ENCODE peak calls at places on chromosome 6, in six cellular contexts. R is uterus, Q is choroid plexus epithelial cell, H is pancreas, W is HepG2, Y is GM13976. C is an unnamed sample.

GRCh38 chr6:168217880-168218537 is 101.6 kb downstream of the DACT2 start:
- DNase-seq in R (no peak), Q (no peak), H (no peak), W (no peak), Y (no peak), C (no peak)

GRCh38 chr6:73325656-73326055 is 28.4 kb downstream of the DPPA5 start:
- DNase-seq in R (no peak), Q (no peak), H (no peak), W (no peak), Y (no peak), C (no peak)

GRCh38 chr6:26474439-26474881 is 16.7 kb downstream of the BTN2A1 start:
- DNase-seq in R (no peak), Q (no peak), H (no peak), W (no peak), Y (no peak), C (no peak)

GRCh38 chr6:136873733-136874132 is 48.4 kb upstream of the SLC35D3 start:
- DNase-seq in R (no peak), Q (peak; percentile 40), H (no peak), W (no peak), Y (no peak), C (no peak)

GRCh38 chr6:3090013-3090412 is 21.7 kb downstream of the RIPK1 start:
- DNase-seq in R (no peak), Q (peak; percentile 33), H (no peak), W (no peak), Y (no peak), C (no peak)

GRCh38 chr6:151689499-151690201 is 117.8 kb upstream of the ESR1 start:
- DNase-seq in R (no peak), Q (no peak), H (no peak), W (no peak), Y (no peak), C (no peak)

GRCh38 chr6:18087396-18088165 is 34.9 kb downstream of the NHLRC1 start:
- DNase-seq in R (no peak), Q (no peak), H (no peak), W (no peak), Y (no peak), C (no peak)

GRCh38 chr6:110561708-110562107 is 85.3 kb upstream of the SLC22A16 start:
- DNase-seq in R (no peak), Q (no peak), H (no peak), W (no peak), Y (no peak), C (no peak)

DNA sequence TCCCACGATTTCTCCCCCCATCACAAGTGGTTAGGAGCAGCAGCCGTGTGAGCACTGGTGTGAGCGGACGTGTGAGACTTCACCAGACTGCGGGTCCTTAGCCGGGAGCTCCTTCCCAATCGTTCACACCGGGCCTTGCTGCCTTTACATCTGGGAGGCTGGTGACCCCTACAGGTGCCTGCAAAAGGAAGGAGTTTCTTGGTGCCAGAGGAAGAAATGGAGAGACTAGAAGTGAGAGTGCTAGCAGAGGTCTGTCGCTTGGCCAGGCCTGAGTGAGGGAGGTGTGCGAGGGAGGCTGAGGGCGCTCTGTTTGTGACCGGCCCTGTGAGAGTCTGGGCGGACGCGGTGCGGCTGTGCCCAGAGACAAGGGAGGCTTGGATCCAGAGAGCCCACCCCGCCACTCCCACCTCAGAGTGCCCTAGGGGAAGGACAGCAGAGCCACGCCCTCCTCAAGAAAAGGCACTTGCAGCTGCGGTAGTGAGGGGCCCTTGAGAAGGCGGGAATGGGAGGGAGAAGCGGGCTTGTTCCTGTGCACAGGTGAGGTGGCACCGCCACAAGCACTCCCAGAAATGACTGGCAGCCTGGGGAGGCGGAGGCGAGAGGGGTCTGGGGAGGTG is 10.0 kb upstream of the ARMC2 start:
- DNase-seq in R (no peak), Q (peak; percentile 45), H (no peak), W (no peak), Y (no peak), C (no peak)
- TF ChIP-seq CTCF in R (no peak), Q (peak; percentile 42), H (no peak), W (peak; percentile 71), Y (no peak), C (no peak)

GRCh38 chr6:158387036-158387435 is 74.8 kb downstream of the TULP4 start:
- DNase-seq in R (no peak), Q (no peak), H (no peak), W (peak; percentile 46), Y (no peak), C (no peak)
- TF ChIP-seq CTCF in R (no peak), Q (peak; percentile 29), H (no peak), W (peak; percentile 31), Y (peak; percentile 10), C (no peak)

GRCh38 chr6:15513801-15514711 is 148.8 kb downstream of the DTNBP1 start:
- DNase-seq in R (no peak), Q (no peak), H (no peak), W (no peak), Y (no peak), C (no peak)

GRCh38 chr6:15513131-15513771 is 149.6 kb downstream of the DTNBP1 start:
- DNase-seq in R (no peak), Q (no peak), H (no peak), W (no peak), Y (no peak), C (no peak)

GRCh38 chr6:15510536-15511247 is 152.1 kb downstream of the DTNBP1 start:
- DNase-seq in R (no peak), Q (no peak), H (no peak), W (no peak), Y (no peak), C (no peak)

GRCh38 chr6:15511248-15512125 is 151.3 kb downstream of the DTNBP1 start:
- DNase-seq in R (no peak), Q (no peak), H (no peak), W (no peak), Y (no peak), C (no peak)

GRCh38 chr6:15512126-15512525 is 150.7 kb downstream of the DTNBP1 start:
- DNase-seq in R (no peak), Q (peak; percentile 39), H (no peak), W (peak; percentile 41), Y (no peak), C (no peak)
- TF ChIP-seq CTCF in R (no peak), Q (peak; percentile 37), H (no peak), W (peak; percentile 71), Y (no peak), C (no peak)

GRCh38 chr6:44561832-44562496 is 174.5 kb downstream of the CDC5L start:
- DNase-seq in R (no peak), Q (no peak), H (no peak), W (no peak), Y (no peak), C (no peak)

GRCh38 chr6:44560458-44561061 is 173.1 kb downstream of the CDC5L start:
- DNase-seq in R (no peak), Q (no peak), H (no peak), W (no peak), Y (no peak), C (no peak)

GRCh38 chr6:44561062-44561591 is 173.6 kb downstream of the CDC5L start:
- DNase-seq in R (no peak), Q (no peak), H (no peak), W (no peak), Y (peak; percentile 56), C (peak; percentile 35)

GRCh38 chr6:44558315-44559227 is 171.1 kb downstream of the CDC5L start:
- DNase-seq in R (no peak), Q (peak; percentile 13), H (no peak), W (no peak), Y (no peak), C (no peak)

GRCh38 chr6:44559486-44560270 is 172.2 kb downstream of the CDC5L start:
- DNase-seq in R (no peak), Q (no peak), H (no peak), W (no peak), Y (no peak), C (no peak)
- TF ChIP-seq CTCF in R (no peak), Q (no peak), H (no peak), W (peak; percentile 8), Y (no peak), C (no peak)

GRCh38 chr6:815348-815738 is 122.4 kb upstream of the EXOC2 start:
- DNase-seq in R (no peak), Q (no peak), H (no peak), W (peak; percentile 19), Y (no peak), C (no peak)
- TF ChIP-seq CTCF in R (no peak), Q (peak; percentile 30), H (no peak), W (peak; percentile 32), Y (no peak), C (no peak)

C was measured in GM10248.